ENCODE peak calls at places on chromosomes 16 and 17, in four cellular contexts. One of them, this sample, is unnamed.

GRCh38 chr17:39729280-39729851 is 966 bp downstream of the MIEN1 start:
- DNase-seq in K562: no peak
- DNase-seq in GM12878: no peak
- DNase-seq in HepG2: no peak
- DNase-seq in this sample: no peak

GRCh38 chr17:53626286-53626685 is 196.4 kb upstream of the KIF2B start:
- DNase-seq in K562: peak; percentile 48
- DNase-seq in GM12878: no peak
- DNase-seq in HepG2: no peak
- DNase-seq in this sample: peak; percentile 24

GRCh38 chr16:27359051-27359450 is 42.9 kb upstream of the IL21R start:
- DNase-seq in HepG2: no peak
- DNase-seq in K562: no peak
- DNase-seq in GM12878: no peak
- DNase-seq in this sample: no peak

GRCh38 chr17:32335647-32336046 is 6.3 kb downstream of the C17orf75 start:
- DNase-seq in K562: no peak
- DNase-seq in GM12878: no peak
- DNase-seq in HepG2: no peak
- DNase-seq in this sample: no peak

GRCh38 chr17:5872831-5873230 is 197.3 kb upstream of the WSCD1 start:
- DNase-seq in K562: no peak
- DNase-seq in GM12878: no peak
- DNase-seq in HepG2: no peak
- DNase-seq in this sample: no peak

GRCh38 chr16:9124444-9124843 is 33.0 kb downstream of the HAPSTR1 start:
- DNase-seq in HepG2: no peak
- DNase-seq in GM12878: no peak
- DNase-seq in K562: no peak
- DNase-seq in this sample: no peak

GRCh38 chr17:45263477-45263860 is 1.6 kb upstream of the SPATA32 start:
- DNase-seq in GM12878: no peak
- DNase-seq in K562: no peak
- DNase-seq in HepG2: no peak
- DNase-seq in this sample: no peak

GRCh38 chr17:40915199-40915661 is 22.2 kb downstream of the KRT23 start:
- DNase-seq in K562: no peak
- DNase-seq in GM12878: peak; percentile 13
- DNase-seq in HepG2: peak; percentile 96
- DNase-seq in this sample: peak; percentile 90

GRCh38 chr17:58282442-58282841 is 1.7 kb upstream of the MPO start:
- DNase-seq in GM12878: no peak
- DNase-seq in HepG2: no peak
- DNase-seq in K562: no peak
- DNase-seq in this sample: no peak

GRCh38 chr16:24036614-24037013 is 200.8 kb downstream of the PRKCB start:
- DNase-seq in HepG2: peak; percentile 46
- DNase-seq in K562: peak; percentile 43
- DNase-seq in GM12878: no peak
- DNase-seq in this sample: peak; percentile 48

GRCh38 chr17:57945999-57946797 is 9.0 kb downstream of the CUEDC1 start:
- DNase-seq in K562: no peak
- DNase-seq in GM12878: no peak
- DNase-seq in HepG2: no peak
- DNase-seq in this sample: no peak

GRCh38 chr17:17353625-17354484 is 50.7 kb downstream of the NT5M start:
- DNase-seq in GM12878: no peak
- DNase-seq in K562: no peak
- DNase-seq in HepG2: no peak
- DNase-seq in this sample: no peak

GRCh38 chr17:50689251-50689650 is 18.5 kb downstream of the ANKRD40 start:
- DNase-seq in K562: no peak
- DNase-seq in HepG2: no peak
- DNase-seq in GM12878: no peak
- DNase-seq in this sample: no peak

GRCh38 chr17:40317345-40317873 is 8.4 kb downstream of the RARA start:
- DNase-seq in GM12878: no peak
- DNase-seq in HepG2: peak; percentile 64
- DNase-seq in K562: peak; percentile 80
- DNase-seq in this sample: peak; percentile 93

GRCh38 chr17:61309857-61310256 is 89.8 kb upstream of the TBX2 start:
- DNase-seq in GM12878: no peak
- DNase-seq in HepG2: no peak
- DNase-seq in K562: no peak
- DNase-seq in this sample: no peak

GRCh38 chr17:65556910-65557348 is 4.5 kb downstream of the AXIN2 start:
- DNase-seq in GM12878: no peak
- DNase-seq in HepG2: no peak
- DNase-seq in K562: no peak
- DNase-seq in this sample: no peak

GRCh38 chr17:21532763-21533385 is 156.7 kb downstream of the KCNJ12 start:
- DNase-seq in HepG2: no peak
- DNase-seq in K562: no peak
- DNase-seq in GM12878: no peak
- DNase-seq in this sample: no peak
- TF ChIP-seq MYC in HepG2: no peak
- TF ChIP-seq MYC in K562: no peak
- TF ChIP-seq MYC in GM12878: no peak
- TF ChIP-seq MYC in this sample: no peak

DNA sequence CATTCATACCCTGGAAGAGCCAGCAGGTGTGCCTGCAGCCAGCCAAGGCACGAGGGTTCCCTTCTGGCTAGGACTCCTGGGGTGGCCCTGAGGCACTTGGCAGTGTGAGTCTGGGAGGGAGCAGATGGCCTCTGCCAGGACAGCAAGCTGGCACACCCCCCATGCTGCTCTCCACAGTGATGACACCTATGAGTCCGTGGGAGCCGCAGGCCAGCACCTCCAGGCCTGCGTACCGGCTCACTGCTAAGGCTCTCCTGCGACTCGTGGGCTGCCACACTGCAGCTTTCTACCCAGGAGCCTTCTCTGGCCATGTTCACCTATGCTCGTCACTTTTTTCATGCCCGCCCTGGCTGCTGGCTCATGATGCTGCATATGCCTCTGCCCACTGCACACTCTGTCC is 68.1 kb downstream of the NDEL1 start:
- DNase-seq in GM12878: no peak
- DNase-seq in K562: no peak
- DNase-seq in HepG2: no peak
- DNase-seq in this sample: no peak
- TF ChIP-seq CHD4 in GM12878: no peak
- TF ChIP-seq CHD4 in K562: no peak
- TF ChIP-seq CHD4 in HepG2: no peak
- TF ChIP-seq CHD4 in this sample: no peak

DNA sequence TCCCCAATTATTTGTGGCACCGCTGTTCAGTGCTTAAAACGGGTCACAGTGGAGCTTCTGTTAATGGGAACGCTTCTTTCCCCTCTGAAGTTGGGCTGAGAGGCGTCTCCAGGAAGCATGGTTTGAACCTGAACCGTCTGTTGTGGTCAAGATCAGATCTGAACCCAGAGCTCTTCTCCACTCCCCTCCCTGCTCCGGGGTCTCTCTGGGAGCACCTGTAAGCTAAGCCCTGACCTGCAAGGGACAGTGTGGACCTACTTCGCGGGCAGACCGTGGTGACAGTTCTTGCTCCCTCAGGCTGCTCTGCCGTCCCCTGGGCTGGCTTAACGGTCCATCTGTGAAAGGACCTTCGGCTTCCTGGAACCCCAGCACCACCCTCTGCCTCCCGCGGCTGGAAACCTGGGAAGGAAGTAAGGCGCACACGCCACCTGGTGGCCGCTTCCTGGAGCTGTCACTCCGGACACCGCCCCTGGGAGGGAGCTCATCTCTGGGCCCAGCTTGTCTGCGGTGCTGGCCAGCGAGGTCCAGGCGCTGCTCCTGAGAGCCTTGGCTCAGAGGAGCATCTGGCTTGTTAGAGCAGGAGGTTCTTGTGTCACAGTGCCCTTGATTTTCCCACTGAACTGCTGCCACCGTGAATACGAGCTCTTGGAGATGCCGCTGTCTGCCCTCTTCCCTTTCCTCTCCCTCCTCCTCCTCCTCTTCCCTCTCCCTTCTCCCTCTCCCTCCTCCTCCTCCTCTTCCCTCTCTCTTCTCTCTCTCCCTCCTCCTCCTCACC is 518.5 kb upstream of the EEF2KMT start:
- DNase-seq in HepG2: peak; percentile 35
- DNase-seq in K562: peak; percentile 87
- DNase-seq in GM12878: no peak
- DNase-seq in this sample: peak; percentile 58
- TF ChIP-seq MYC in HepG2: no peak
- TF ChIP-seq MYC in K562: no peak
- TF ChIP-seq MYC in GM12878: no peak
- TF ChIP-seq MYC in this sample: no peak

GRCh38 chr16:84785843-84786538 is 33.8 kb upstream of the CRISPLD2 start:
- DNase-seq in K562: no peak
- DNase-seq in GM12878: no peak
- DNase-seq in HepG2: peak; percentile 34
- DNase-seq in this sample: no peak

GRCh38 chr16:84789431-84789830 is 30.4 kb upstream of the CRISPLD2 start:
- DNase-seq in GM12878: no peak
- DNase-seq in K562: no peak
- DNase-seq in HepG2: no peak
- DNase-seq in this sample: no peak

GRCh38 chr16:84790291-84790690 is 29.5 kb upstream of the CRISPLD2 start:
- DNase-seq in GM12878: no peak
- DNase-seq in HepG2: no peak
- DNase-seq in K562: no peak
- DNase-seq in this sample: no peak

GRCh38 chr16:84788968-84789371 is 30.8 kb upstream of the CRISPLD2 start:
- DNase-seq in HepG2: no peak
- DNase-seq in K562: no peak
- DNase-seq in GM12878: no peak
- DNase-seq in this sample: no peak

DNA sequence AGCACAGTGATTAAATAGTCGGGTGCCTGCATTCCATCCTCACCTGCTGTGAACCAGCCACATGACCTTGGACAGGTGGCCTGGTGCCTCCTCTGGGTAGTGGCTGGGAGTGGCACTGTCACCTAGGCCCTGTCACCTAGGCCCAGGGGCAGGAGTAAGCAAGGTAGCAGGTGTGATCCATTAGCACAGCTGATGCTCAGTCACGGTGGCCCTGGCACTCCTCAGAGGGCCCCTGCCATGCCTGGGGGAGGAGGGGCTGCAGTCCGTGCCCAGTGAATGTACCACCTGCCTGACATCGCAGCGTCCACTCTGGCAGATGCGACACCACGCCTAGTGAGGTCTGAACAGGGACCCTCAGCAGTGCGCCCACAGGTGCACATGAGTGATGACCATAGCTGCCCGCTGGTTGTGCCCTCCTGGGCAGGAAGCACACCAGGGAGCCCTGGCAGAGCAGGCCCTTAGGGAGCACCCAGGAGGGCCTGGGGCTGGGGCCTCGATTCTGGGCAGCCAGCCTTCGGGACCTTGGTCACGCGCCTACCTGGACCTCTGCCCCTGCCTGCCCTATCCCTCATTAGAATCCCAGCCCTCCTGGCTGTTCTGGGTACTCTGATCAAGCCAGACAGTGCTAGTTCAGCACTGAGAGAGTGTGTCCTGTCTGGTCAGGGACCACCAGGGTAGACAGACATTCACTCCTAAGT is 33.0 kb upstream of the CRISPLD2 start:
- DNase-seq in K562: no peak
- DNase-seq in HepG2: no peak
- DNase-seq in GM12878: no peak
- DNase-seq in this sample: no peak
- TF ChIP-seq CHD4 in K562: no peak
- TF ChIP-seq CHD4 in HepG2: no peak
- TF ChIP-seq CHD4 in GM12878: no peak
- TF ChIP-seq CHD4 in this sample: no peak

DNA sequence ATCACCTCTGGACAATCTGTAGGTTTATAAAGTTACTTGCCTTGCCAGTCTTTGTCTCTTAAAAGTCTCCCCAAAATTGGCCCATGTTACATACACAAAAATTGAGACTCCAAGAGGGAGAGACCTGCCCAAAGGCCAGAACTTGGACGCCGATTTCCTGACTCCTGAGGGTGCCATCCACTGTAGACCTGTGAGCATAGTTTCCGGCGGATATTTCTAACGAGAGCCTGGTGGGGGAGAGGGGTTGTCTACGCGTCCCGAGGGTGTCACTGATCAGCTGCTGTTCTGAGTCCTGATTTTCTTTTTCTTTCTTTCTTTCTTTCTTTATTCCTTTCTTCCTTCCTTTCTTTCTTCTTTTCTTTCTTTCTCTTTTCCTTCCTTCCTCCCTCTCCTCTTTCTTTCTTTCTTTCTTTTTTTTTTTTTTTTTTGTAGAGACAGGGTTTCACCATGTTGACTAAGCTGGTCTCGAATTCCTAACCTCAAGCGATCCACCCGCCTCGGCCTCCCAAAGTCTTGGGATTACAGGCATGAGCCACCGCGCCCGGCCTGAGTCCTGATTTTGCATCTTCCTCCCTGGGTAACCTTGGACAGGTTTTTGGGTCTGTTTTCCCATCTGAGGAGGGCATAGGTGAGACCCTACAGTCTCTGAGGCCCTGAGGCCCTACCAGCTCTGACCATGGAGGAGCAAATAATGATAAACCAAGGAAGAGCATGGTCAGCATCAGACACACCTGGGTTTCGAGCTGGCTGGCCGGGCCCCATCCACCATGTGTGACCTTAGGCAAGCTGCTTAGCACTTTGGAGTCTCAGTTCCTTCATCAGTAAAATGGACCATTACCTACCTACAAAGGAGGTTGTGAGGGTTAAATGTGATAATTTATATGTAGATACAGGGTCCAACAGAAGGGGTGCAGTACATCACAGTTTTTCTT is 959 bp upstream of the NCBP3 start:
- DNase-seq in K562: no peak
- DNase-seq in GM12878: no peak
- DNase-seq in HepG2: no peak
- DNase-seq in this sample: no peak
- TF ChIP-seq MYC in K562: no peak
- TF ChIP-seq MYC in GM12878: no peak
- TF ChIP-seq MYC in HepG2: no peak
- TF ChIP-seq MYC in this sample: no peak

DNA sequence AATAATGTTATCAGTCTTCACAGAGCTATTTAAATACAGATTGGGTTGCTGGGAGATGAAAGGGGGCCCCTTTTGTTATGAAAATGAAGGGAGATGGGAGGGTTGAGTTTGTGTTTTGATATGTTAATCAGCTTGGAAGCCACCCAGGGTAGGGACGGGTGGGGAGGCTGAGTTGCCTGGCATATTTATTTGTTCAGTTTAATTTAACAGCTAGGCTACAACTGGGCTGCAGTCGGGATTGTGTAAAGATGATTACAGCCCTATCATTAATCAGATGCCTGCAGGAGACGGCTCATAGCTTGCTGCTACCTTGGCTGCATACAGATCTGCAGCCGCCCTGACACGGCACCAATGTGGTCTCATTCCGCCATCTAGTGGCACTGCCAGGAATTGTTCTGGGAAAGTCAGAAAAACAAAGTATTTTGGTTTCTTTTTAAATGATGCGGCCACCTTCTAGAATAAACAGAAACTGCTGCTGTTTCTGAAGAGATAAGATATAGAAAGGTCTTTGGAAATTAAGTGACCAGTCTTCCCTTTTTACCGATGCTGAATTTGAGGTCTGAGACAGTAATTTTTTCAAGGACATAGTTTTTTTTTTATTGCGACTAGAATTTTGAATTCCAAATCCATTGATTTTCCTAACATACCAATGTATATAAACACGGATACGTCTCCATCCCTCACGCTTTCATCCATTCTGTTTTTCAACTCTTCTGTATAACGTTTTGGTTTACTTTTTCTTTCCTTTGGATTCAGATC is 458.0 kb upstream of the ASIC2 start:
- DNase-seq in GM12878: peak; percentile 16
- DNase-seq in K562: peak; percentile 65
- DNase-seq in HepG2: peak; percentile 15
- DNase-seq in this sample: peak; percentile 57
- TF ChIP-seq CHD4 in GM12878: no peak
- TF ChIP-seq CHD4 in K562: no peak
- TF ChIP-seq CHD4 in HepG2: no peak
- TF ChIP-seq CHD4 in this sample: no peak

This sample was measured in A549.